ENCODE peak calls at places on chromosomes 7 and 10, in eight cellular contexts. M is heart right ventricle; L is HCT116; A is naive thymus-derived CD4-positive, alpha-beta T cell; B is heart left ventricle; X is A549; V is right cardiac atrium; S is PC-3. W is an unnamed sample.

GRCh38 chr7:107846324-107846723 is 43.3 kb upstream of the SLC26A3 start:
- ATAC-seq in M (no peak), L (no peak), A (no peak), B (peak; percentile 37), X (no peak), V (no peak), S (no peak), W (no peak)

GRCh38 chr7:138833596-138833995 is 35.6 kb upstream of the ATP6V0A4 start:
- ATAC-seq in M (no peak), L (no peak), A (no peak), B (no peak), X (no peak), V (no peak), S (no peak), W (no peak)

GRCh38 chr7:77416621-77417371 is 647 bp upstream of the GSAP start:
- ATAC-seq in M (peak; percentile 51), L (no peak), A (no peak), B (peak; percentile 38), X (peak; percentile 36), V (peak; percentile 31), S (no peak), W (no peak)

GRCh38 chr10:93346060-93346459 is 136.1 kb downstream of the MYOF start:
- ATAC-seq in M (no peak), L (no peak), A (no peak), B (no peak), X (no peak), V (no peak), S (no peak), W (no peak)

GRCh38 chr10:78178940-78179339 is 145.3 kb downstream of the RPS24 start:
- ATAC-seq in M (peak; percentile 55), L (peak; percentile 78), A (no peak), B (no peak), X (no peak), V (peak; percentile 75), S (peak; percentile 71), W (peak; percentile 48)

GRCh38 chr7:44995555-44996493 is 4.2 kb upstream of the CCM2 start:
- ATAC-seq in M (no peak), L (no peak), A (no peak), B (no peak), X (no peak), V (no peak), S (no peak), W (no peak)

GRCh38 chr10:23525406-23525805 is 86.5 kb downstream of the OTUD1 start:
- ATAC-seq in M (peak; percentile 76), L (peak; percentile 83), A (peak; percentile 50), B (peak; percentile 84), X (peak; percentile 56), V (peak; percentile 86), S (peak; percentile 70), W (no peak)

GRCh38 chr7:2953099-2953498 is 90.6 kb downstream of the CARD11 start:
- ATAC-seq in M (no peak), L (no peak), A (no peak), B (no peak), X (no peak), V (no peak), S (no peak), W (no peak)

GRCh38 chr7:151517601-151518104 is 2.0 kb downstream of the RHEB start:
- ATAC-seq in M (no peak), L (no peak), A (no peak), B (no peak), X (no peak), V (no peak), S (no peak), W (no peak)

GRCh38 chr7:33832326-33832725 is 73.0 kb upstream of the BMPER start:
- ATAC-seq in M (no peak), L (no peak), A (no peak), B (peak; percentile 24), X (no peak), V (no peak), S (no peak), W (peak; percentile 72)

GRCh38 chr10:114143160-114143559 is 30.8 kb downstream of the CCDC186 start:
- ATAC-seq in M (no peak), L (no peak), A (no peak), B (no peak), X (no peak), V (no peak), S (no peak), W (no peak)

GRCh38 chr10:63554666-63555065 is 33.5 kb downstream of the REEP3 start:
- ATAC-seq in M (peak; percentile 18), L (peak; percentile 48), A (peak; percentile 94), B (peak; percentile 39), X (peak; percentile 60), V (no peak), S (peak; percentile 45), W (no peak)

GRCh38 chr7:22821702-22822485 is 755 bp downstream of the TOMM7 start:
- ATAC-seq in M (peak; percentile 20), L (peak; percentile 43), A (no peak), B (peak; percentile 53), X (peak; percentile 16), V (peak; percentile 64), S (peak; percentile 37), W (no peak)

DNA sequence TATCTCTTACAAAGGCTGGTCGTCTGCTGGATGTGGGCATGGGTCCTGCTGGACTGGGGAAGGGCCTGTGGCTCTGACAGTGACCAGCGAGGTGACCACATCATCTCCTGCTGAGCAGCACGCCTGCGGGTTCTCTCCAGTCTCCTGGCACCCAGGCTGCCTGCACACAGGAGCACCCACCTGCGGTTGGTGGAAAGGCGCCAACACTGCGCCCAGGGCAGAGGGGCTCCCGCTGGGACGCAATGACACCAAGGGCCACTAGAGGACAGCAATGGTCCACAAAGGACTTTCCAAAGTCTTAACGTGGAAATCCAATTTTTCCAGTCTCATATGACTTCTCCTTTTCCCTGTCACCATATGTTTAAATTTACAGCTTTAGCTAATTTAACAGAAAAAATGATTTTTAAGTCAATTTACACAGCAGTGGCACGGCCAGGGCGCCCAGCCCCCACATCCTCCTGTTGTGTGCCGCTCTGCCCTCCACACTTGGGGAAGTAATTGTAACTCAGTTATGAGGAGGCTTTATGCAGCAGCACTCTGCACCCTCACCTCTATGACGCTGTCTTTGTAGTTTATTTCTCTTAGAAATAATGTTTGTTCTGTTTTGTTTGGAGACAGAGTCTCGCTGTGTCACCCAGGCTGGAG is 38.1 kb downstream of the CFAP46 start:
- ATAC-seq in M (peak; percentile 29), L (peak; percentile 85), A (no peak), B (peak; percentile 26), X (peak; percentile 58), V (no peak), S (peak; percentile 70), W (no peak)
- H3K27ac ChIP-seq in M (no peak overlapping the region), L (no peak overlapping the region), A (no peak overlapping the region), B (no peak overlapping the region), X (no peak overlapping the region), V (no peak overlapping the region), S (no peak overlapping the region), W (no peak overlapping the region)

GRCh38 chr7:117715784-117716445 is 157.3 kb downstream of the CTTNBP2 start:
- ATAC-seq in M (peak; percentile 67), L (peak; percentile 85), A (no peak), B (no peak), X (peak; percentile 94), V (no peak), S (peak; percentile 81), W (no peak)
- H3K27ac ChIP-seq in M (no peak overlapping the region), L (no peak overlapping the region), A (no peak overlapping the region), B (no peak overlapping the region), X (peak overlapping the region; percentile 39), V (no peak overlapping the region), S (no peak overlapping the region), W (no peak overlapping the region)

GRCh38 chr7:118076564-118076963 is 107.4 kb upstream of the LSM8 start:
- ATAC-seq in M (no peak), L (no peak), A (no peak), B (no peak), X (no peak), V (no peak), S (no peak), W (peak; percentile 40)

GRCh38 chr7:118078015-118078414 is 105.9 kb upstream of the LSM8 start:
- ATAC-seq in M (no peak), L (no peak), A (no peak), B (no peak), X (no peak), V (no peak), S (no peak), W (no peak)

GRCh38 chr7:118072893-118073674 is 110.9 kb upstream of the LSM8 start:
- ATAC-seq in M (no peak), L (no peak), A (no peak), B (no peak), X (no peak), V (no peak), S (peak; percentile 37), W (no peak)
- H3K27ac ChIP-seq in M (no peak overlapping the region), L (no peak overlapping the region), A (no peak overlapping the region), B (no peak overlapping the region), X (no peak overlapping the region), V (no peak overlapping the region), S (no peak overlapping the region), W (no peak overlapping the region)

GRCh38 chr10:103110407-103110806 is 82.7 kb downstream of the NT5C2 start:
- ATAC-seq in M (no peak), L (no peak), A (no peak), B (no peak), X (no peak), V (peak; percentile 61), S (no peak), W (peak; percentile 40)
- H3K27ac ChIP-seq in M (peak overlapping the region; percentile 78), L (no peak overlapping the region), A (no peak overlapping the region), B (no peak overlapping the region), X (no peak overlapping the region), V (no peak overlapping the region), S (no peak overlapping the region), W (peak overlapping the region; percentile 80)

GRCh38 chr7:27929127-27929526 is 189.2 kb downstream of the TAX1BP1 start:
- ATAC-seq in M (no peak), L (peak; percentile 47), A (no peak), B (no peak), X (peak; percentile 24), V (no peak), S (no peak), W (no peak)
- H3K27ac ChIP-seq in M (no peak overlapping the region), L (no peak overlapping the region), A (no peak overlapping the region), B (no peak overlapping the region), X (no peak overlapping the region), V (no peak overlapping the region), S (no peak overlapping the region), W (no peak overlapping the region)

W was measured in gastroesophageal sphincter.